ENCODE peak calls at places on chromosomes 2 and 18, in eight cellular contexts. One of them, this sample, is unnamed.

GRCh38 chr2:202771741-202772470 is 99.7 kb downstream of the ICA1L start:
- DNase-seq in GM06990: no peak
- DNase-seq in psoas muscle: no peak
- DNase-seq in body of pancreas: peak
- DNase-seq in stomach: no peak
- DNase-seq in cardiac fibroblast: peak
- DNase-seq in adrenal gland: peak
- DNase-seq in sigmoid colon: no peak
- DNase-seq in this sample: peak

GRCh38 chr2:126782648-126783047 is 116.0 kb upstream of the TEX51 start:
- DNase-seq in GM06990: no peak
- DNase-seq in psoas muscle: no peak
- DNase-seq in stomach: no peak
- DNase-seq in sigmoid colon: no peak
- DNase-seq in body of pancreas: no peak
- DNase-seq in cardiac fibroblast: no peak
- DNase-seq in adrenal gland: no peak
- DNase-seq in this sample: no peak

GRCh38 chr2:195202163-195202845 is 454.7 kb upstream of the SLC39A10 start:
- DNase-seq in body of pancreas: no peak
- DNase-seq in psoas muscle: no peak
- DNase-seq in adrenal gland: no peak
- DNase-seq in cardiac fibroblast: no peak
- DNase-seq in stomach: no peak
- DNase-seq in GM06990: no peak
- DNase-seq in sigmoid colon: no peak
- DNase-seq in this sample: peak

GRCh38 chr2:204945376-204945775 is 400.1 kb downstream of the PARD3B start:
- DNase-seq in psoas muscle: no peak
- DNase-seq in GM06990: no peak
- DNase-seq in sigmoid colon: no peak
- DNase-seq in body of pancreas: no peak
- DNase-seq in cardiac fibroblast: no peak
- DNase-seq in stomach: no peak
- DNase-seq in adrenal gland: no peak
- DNase-seq in this sample: no peak

GRCh38 chr2:169798718-169799495 is at the start of gene SSB:
- DNase-seq in body of pancreas: peak
- DNase-seq in sigmoid colon: peak
- DNase-seq in GM06990: peak
- DNase-seq in psoas muscle: peak
- DNase-seq in stomach: peak
- DNase-seq in cardiac fibroblast: peak
- DNase-seq in adrenal gland: peak
- DNase-seq in this sample: peak

GRCh38 chr2:144402282-144402681 is 117.6 kb downstream of the ZEB2 start:
- DNase-seq in psoas muscle: peak
- DNase-seq in sigmoid colon: no peak
- DNase-seq in adrenal gland: no peak
- DNase-seq in GM06990: no peak
- DNase-seq in body of pancreas: no peak
- DNase-seq in stomach: no peak
- DNase-seq in cardiac fibroblast: no peak
- DNase-seq in this sample: no peak

GRCh38 chr2:32732912-32733472 is 105.1 kb downstream of the TTC27 start:
- DNase-seq in sigmoid colon: no peak
- DNase-seq in psoas muscle: no peak
- DNase-seq in cardiac fibroblast: no peak
- DNase-seq in adrenal gland: no peak
- DNase-seq in body of pancreas: no peak
- DNase-seq in GM06990: no peak
- DNase-seq in stomach: no peak
- DNase-seq in this sample: no peak

GRCh38 chr18:58947136-58947732 is 82.6 kb downstream of the ZNF532 start:
- DNase-seq in adrenal gland: no peak
- DNase-seq in body of pancreas: no peak
- DNase-seq in GM06990: no peak
- DNase-seq in cardiac fibroblast: no peak
- DNase-seq in stomach: no peak
- DNase-seq in sigmoid colon: no peak
- DNase-seq in psoas muscle: no peak
- DNase-seq in this sample: no peak

GRCh38 chr2:217901826-217902225 is 101.0 kb downstream of the TNS1 start:
- DNase-seq in sigmoid colon: peak
- DNase-seq in cardiac fibroblast: peak
- DNase-seq in psoas muscle: peak
- DNase-seq in stomach: no peak
- DNase-seq in GM06990: no peak
- DNase-seq in body of pancreas: peak
- DNase-seq in adrenal gland: no peak
- DNase-seq in this sample: peak

GRCh38 chr2:98715812-98716451 is 15.0 kb downstream of the MGAT4A start:
- DNase-seq in stomach: no peak
- DNase-seq in adrenal gland: no peak
- DNase-seq in body of pancreas: no peak
- DNase-seq in cardiac fibroblast: no peak
- DNase-seq in sigmoid colon: no peak
- DNase-seq in GM06990: no peak
- DNase-seq in psoas muscle: no peak
- DNase-seq in this sample: no peak

DNA sequence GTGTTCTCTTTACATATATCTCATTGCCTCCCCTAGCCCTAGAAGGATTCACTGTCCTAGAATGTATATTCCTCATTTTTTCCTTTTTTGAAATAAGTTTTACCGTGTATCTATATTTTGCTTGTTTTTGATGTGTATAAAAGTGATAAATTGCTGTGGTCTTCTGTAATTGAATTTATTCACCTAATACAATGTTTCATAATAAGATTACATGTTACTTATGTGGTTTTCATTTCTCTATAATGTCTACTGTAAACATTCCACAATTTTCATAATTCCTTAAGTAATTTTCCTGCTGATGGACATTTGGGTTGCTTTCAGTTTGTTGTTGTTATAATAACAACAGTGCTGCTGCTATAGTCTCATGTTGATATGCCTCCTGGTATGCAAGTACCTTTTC is 118.2 kb downstream of the PHLPP1 start:
- DNase-seq in cardiac fibroblast: no peak
- DNase-seq in body of pancreas: no peak
- DNase-seq in adrenal gland: no peak
- DNase-seq in psoas muscle: no peak
- DNase-seq in stomach: no peak
- DNase-seq in sigmoid colon: no peak
- DNase-seq in GM06990: no peak
- DNase-seq in this sample: no peak
- H3K4me3 ChIP-seq in cardiac fibroblast: no peak
- H3K4me3 ChIP-seq in body of pancreas: no peak
- H3K4me3 ChIP-seq in adrenal gland: no peak
- H3K4me3 ChIP-seq in psoas muscle: no peak
- H3K4me3 ChIP-seq in stomach: no peak
- H3K4me3 ChIP-seq in sigmoid colon: no peak
- H3K4me3 ChIP-seq in GM06990: no peak
- H3K4me3 ChIP-seq in this sample: no peak

GRCh38 chr2:164693390-164693789 is 72.1 kb upstream of the GRB14 start:
- DNase-seq in body of pancreas: no peak
- DNase-seq in GM06990: no peak
- DNase-seq in adrenal gland: no peak
- DNase-seq in cardiac fibroblast: no peak
- DNase-seq in sigmoid colon: no peak
- DNase-seq in psoas muscle: no peak
- DNase-seq in stomach: no peak
- DNase-seq in this sample: no peak

GRCh38 chr2:164694275-164694695 is 73.0 kb upstream of the GRB14 start:
- DNase-seq in body of pancreas: no peak
- DNase-seq in GM06990: no peak
- DNase-seq in cardiac fibroblast: no peak
- DNase-seq in psoas muscle: no peak
- DNase-seq in sigmoid colon: no peak
- DNase-seq in stomach: no peak
- DNase-seq in adrenal gland: no peak
- DNase-seq in this sample: no peak

GRCh38 chr2:164692958-164693357 is 71.7 kb upstream of the GRB14 start:
- DNase-seq in GM06990: no peak
- DNase-seq in cardiac fibroblast: no peak
- DNase-seq in stomach: no peak
- DNase-seq in body of pancreas: no peak
- DNase-seq in psoas muscle: no peak
- DNase-seq in adrenal gland: no peak
- DNase-seq in sigmoid colon: no peak
- DNase-seq in this sample: no peak

GRCh38 chr2:164692114-164692513 is 70.8 kb upstream of the GRB14 start:
- DNase-seq in cardiac fibroblast: no peak
- DNase-seq in sigmoid colon: no peak
- DNase-seq in GM06990: no peak
- DNase-seq in body of pancreas: no peak
- DNase-seq in stomach: no peak
- DNase-seq in adrenal gland: no peak
- DNase-seq in psoas muscle: no peak
- DNase-seq in this sample: no peak

GRCh38 chr2:164693834-164694233 is 72.6 kb upstream of the GRB14 start:
- DNase-seq in adrenal gland: no peak
- DNase-seq in stomach: no peak
- DNase-seq in body of pancreas: no peak
- DNase-seq in GM06990: no peak
- DNase-seq in cardiac fibroblast: no peak
- DNase-seq in psoas muscle: no peak
- DNase-seq in sigmoid colon: no peak
- DNase-seq in this sample: no peak
- TF ChIP-seq CTCF in adrenal gland: no peak
- TF ChIP-seq CTCF in stomach: no peak
- TF ChIP-seq CTCF in body of pancreas: no peak
- TF ChIP-seq CTCF in GM06990: no peak
- TF ChIP-seq CTCF in cardiac fibroblast: no peak
- TF ChIP-seq CTCF in psoas muscle: no peak
- TF ChIP-seq CTCF in sigmoid colon: no peak
- TF ChIP-seq CTCF in this sample: no peak

DNA sequence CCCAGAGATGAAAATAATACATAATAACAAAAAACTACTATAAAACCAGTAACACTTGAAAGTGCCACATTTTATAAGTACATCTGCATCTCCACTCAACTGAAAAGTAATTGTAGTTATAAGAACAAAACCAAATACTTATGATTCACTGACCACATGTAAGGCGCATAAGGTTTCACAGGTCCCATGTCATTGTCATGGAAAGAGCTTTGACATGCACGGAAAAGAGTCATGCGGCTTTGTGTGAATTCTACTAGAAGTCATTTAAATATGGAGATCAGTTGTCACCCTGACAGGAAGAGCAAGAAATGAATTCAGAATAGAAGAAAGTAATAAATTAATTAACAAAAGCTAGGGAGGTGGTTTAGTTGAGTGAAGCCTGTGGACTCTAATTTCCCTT is 459.1 kb downstream of the CDH2 start:
- DNase-seq in adrenal gland: no peak
- DNase-seq in cardiac fibroblast: no peak
- DNase-seq in sigmoid colon: no peak
- DNase-seq in psoas muscle: no peak
- DNase-seq in GM06990: no peak
- DNase-seq in stomach: no peak
- DNase-seq in body of pancreas: no peak
- DNase-seq in this sample: no peak
- H3K4me3 ChIP-seq in adrenal gland: no peak
- H3K4me3 ChIP-seq in cardiac fibroblast: no peak
- H3K4me3 ChIP-seq in sigmoid colon: no peak
- H3K4me3 ChIP-seq in psoas muscle: no peak
- H3K4me3 ChIP-seq in GM06990: no peak
- H3K4me3 ChIP-seq in stomach: no peak
- H3K4me3 ChIP-seq in body of pancreas: no peak
- H3K4me3 ChIP-seq in this sample: no peak

GRCh38 chr2:165560377-165560988 is 91.0 kb downstream of the CSRNP3 start:
- DNase-seq in body of pancreas: no peak
- DNase-seq in cardiac fibroblast: no peak
- DNase-seq in adrenal gland: no peak
- DNase-seq in psoas muscle: no peak
- DNase-seq in GM06990: no peak
- DNase-seq in stomach: no peak
- DNase-seq in sigmoid colon: no peak
- DNase-seq in this sample: no peak

GRCh38 chr2:165558832-165559231 is 89.3 kb downstream of the CSRNP3 start:
- DNase-seq in adrenal gland: no peak
- DNase-seq in psoas muscle: no peak
- DNase-seq in GM06990: no peak
- DNase-seq in sigmoid colon: no peak
- DNase-seq in cardiac fibroblast: no peak
- DNase-seq in body of pancreas: no peak
- DNase-seq in stomach: no peak
- DNase-seq in this sample: peak

GRCh38 chr2:165568361-165568760 is 98.9 kb downstream of the CSRNP3 start:
- DNase-seq in cardiac fibroblast: no peak
- DNase-seq in GM06990: no peak
- DNase-seq in body of pancreas: no peak
- DNase-seq in sigmoid colon: no peak
- DNase-seq in adrenal gland: no peak
- DNase-seq in psoas muscle: no peak
- DNase-seq in stomach: no peak
- DNase-seq in this sample: no peak

GRCh38 chr2:165562235-165562634 is 92.7 kb downstream of the CSRNP3 start:
- DNase-seq in adrenal gland: no peak
- DNase-seq in GM06990: no peak
- DNase-seq in stomach: no peak
- DNase-seq in sigmoid colon: no peak
- DNase-seq in cardiac fibroblast: peak
- DNase-seq in psoas muscle: no peak
- DNase-seq in body of pancreas: no peak
- DNase-seq in this sample: no peak

GRCh38 chr2:165563468-165564225 is 94.1 kb downstream of the CSRNP3 start:
- DNase-seq in sigmoid colon: no peak
- DNase-seq in cardiac fibroblast: no peak
- DNase-seq in body of pancreas: no peak
- DNase-seq in psoas muscle: no peak
- DNase-seq in stomach: no peak
- DNase-seq in GM06990: no peak
- DNase-seq in adrenal gland: no peak
- DNase-seq in this sample: no peak
- TF ChIP-seq CTCF in sigmoid colon: no peak
- TF ChIP-seq CTCF in cardiac fibroblast: peak
- TF ChIP-seq CTCF in body of pancreas: no peak
- TF ChIP-seq CTCF in psoas muscle: no peak
- TF ChIP-seq CTCF in stomach: no peak
- TF ChIP-seq CTCF in GM06990: peak
- TF ChIP-seq CTCF in adrenal gland: no peak
- TF ChIP-seq CTCF in this sample: no peak

GRCh38 chr2:237482485-237482884 is 4.6 kb upstream of the MLPH start:
- DNase-seq in body of pancreas: peak
- DNase-seq in cardiac fibroblast: peak
- DNase-seq in GM06990: no peak
- DNase-seq in stomach: peak
- DNase-seq in adrenal gland: peak
- DNase-seq in psoas muscle: peak
- DNase-seq in sigmoid colon: peak
- DNase-seq in this sample: peak
- H3K4me3 ChIP-seq in body of pancreas: no peak
- H3K4me3 ChIP-seq in cardiac fibroblast: no peak
- H3K4me3 ChIP-seq in GM06990: no peak
- H3K4me3 ChIP-seq in stomach: no peak
- H3K4me3 ChIP-seq in adrenal gland: no peak
- H3K4me3 ChIP-seq in psoas muscle: peak
- H3K4me3 ChIP-seq in sigmoid colon: no peak
- H3K4me3 ChIP-seq in this sample: no peak